ENCODE peak calls at places on chromosomes 1 and 21, in five cellular contexts. C is mesothelial cell of epicardium, Q is AG09309, O is AG09319, I is cardiac muscle cell. R is an unnamed sample.

GRCh38 chr1:177413982-177414654 is 243.4 kb downstream of the BRINP2 start:
- DNase-seq in C (no peak), Q (no peak), O (no peak), I (no peak), R (no peak)

GRCh38 chr1:38114231-38114630 is 67.6 kb upstream of the POU3F1 start:
- DNase-seq in C (no peak), Q (peak), O (no peak), I (peak), R (no peak)

GRCh38 chr1:114828251-114828650 is 26.4 kb upstream of the SYCP1 start:
- DNase-seq in C (no peak), Q (no peak), O (no peak), I (no peak), R (no peak)

GRCh38 chr1:36920371-36920770 is 113.9 kb downstream of the GRIK3 start:
- DNase-seq in C (no peak), Q (no peak), O (no peak), I (no peak), R (no peak)

GRCh38 chr1:24139159-24139489 is 3.8 kb downstream of the IL22RA1 start:
- DNase-seq in C (no peak), Q (no peak), O (no peak), I (no peak), R (no peak)

GRCh38 chr1:69858534-69858933 is 290.8 kb downstream of the LRRC7 start:
- DNase-seq in C (no peak), Q (no peak), O (no peak), I (peak), R (no peak)

GRCh38 chr1:3133671-3134070 is 64.7 kb downstream of the PRDM16 start:
- DNase-seq in C (no peak), Q (no peak), O (no peak), I (no peak), R (no peak)

GRCh38 chr1:23632479-23633160 is 59.0 kb upstream of the RPL11 start:
- DNase-seq in C (no peak), Q (no peak), O (no peak), I (no peak), R (no peak)

GRCh38 chr1:232978091-232978634 is 27.8 kb downstream of the NTPCR start:
- DNase-seq in C (no peak), Q (no peak), O (peak), I (peak), R (no peak)

GRCh38 chr1:152486400-152487006 is 24.1 kb upstream of the LCE5A start:
- DNase-seq in C (no peak), Q (no peak), O (no peak), I (no peak), R (no peak)

GRCh38 chr1:77652179-77652745 is 30.2 kb downstream of the ZZZ3 start:
- DNase-seq in C (no peak), Q (no peak), O (no peak), I (peak), R (no peak)

GRCh38 chr1:240190881-240191385 is 99.2 kb downstream of the FMN2 start:
- DNase-seq in C (no peak), Q (peak), O (peak), I (peak), R (no peak)

GRCh38 chr21:41507521-41508414 is at the start of gene TMPRSS2:
- DNase-seq in C (no peak), Q (no peak), O (no peak), I (no peak), R (no peak)

GRCh38 chr1:200660719-200661118 is 9.0 kb downstream of the DDX59 start:
- DNase-seq in C (no peak), Q (no peak), O (no peak), I (peak), R (no peak)

GRCh38 chr1:19644422-19644760 is 280 bp downstream of the NBL1 start:
- DNase-seq in C (no peak), Q (no peak), O (no peak), I (no peak), R (no peak)

GRCh38 chr1:203031467-203031866 is 5.2 kb downstream of the PPFIA4 start:
- DNase-seq in C (no peak), Q (no peak), O (no peak), I (no peak), R (no peak)

GRCh38 chr1:108049083-108049819 is 84.3 kb upstream of the VAV3 start:
- DNase-seq in C (no peak), Q (peak), O (no peak), I (peak), R (no peak)

GRCh38 chr21:45012661-45013270 is 61.6 kb upstream of the ADARB1 start:
- DNase-seq in C (no peak), Q (no peak), O (no peak), I (no peak), R (no peak)

GRCh38 chr1:228109073-228109961 is at the start of gene MRPL55:
- DNase-seq in C (peak), Q (peak), O (peak), I (peak), R (peak)

GRCh38 chr1:228107636-228108035 is 1.5 kb downstream of the MRPL55 start:
- DNase-seq in C (no peak), Q (no peak), O (no peak), I (no peak), R (no peak)

GRCh38 chr1:228106800-228107054 is 2.4 kb downstream of the MRPL55 start:
- DNase-seq in C (no peak), Q (no peak), O (no peak), I (no peak), R (no peak)

GRCh38 chr1:228108742-228109072 is 392 bp downstream of the MRPL55 start:
- DNase-seq in C (no peak), Q (no peak), O (no peak), I (no peak), R (no peak)

DNA sequence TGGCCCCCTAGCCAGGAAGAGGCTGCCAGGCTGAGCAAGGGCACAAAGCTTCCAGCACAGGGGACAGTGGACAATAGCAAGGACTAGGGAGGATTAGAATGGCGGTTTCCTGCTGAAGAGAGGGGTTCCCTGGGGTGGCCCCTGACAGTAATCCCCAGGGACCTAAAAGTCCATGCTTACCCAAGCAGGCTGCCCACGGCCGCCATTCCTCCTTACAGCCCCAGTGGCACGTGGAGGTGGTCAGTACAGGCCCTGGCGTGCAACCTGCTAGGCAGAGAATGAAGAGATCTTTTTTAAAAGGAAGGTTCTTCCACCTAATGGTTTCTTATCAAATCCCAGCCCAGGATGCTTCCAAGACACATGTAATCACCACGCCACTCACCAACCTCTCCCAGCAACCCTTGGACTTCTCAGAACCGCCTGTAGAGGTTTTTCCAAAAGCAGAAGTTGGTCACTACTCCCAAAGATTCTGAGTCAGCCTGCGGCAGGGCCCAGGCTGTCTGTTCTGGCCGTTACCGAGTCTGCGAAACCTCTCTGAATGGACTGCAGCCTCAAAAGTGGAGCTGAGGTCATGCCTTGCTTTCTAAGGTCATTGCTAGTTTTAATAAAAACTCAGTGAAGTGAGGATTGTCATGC is 926 bp downstream of the MRPL55 start:
- DNase-seq in C (no peak), Q (no peak), O (no peak), I (no peak), R (no peak)
- TF ChIP-seq CTCF in C (no peak), Q (no peak), O (no peak), I (no peak), R (no peak)

GRCh38 chr1:8903410-8903809 is 24.9 kb upstream of the ENO1 start:
- DNase-seq in C (no peak), Q (no peak), O (no peak), I (no peak), R (no peak)

GRCh38 chr1:8899046-8899445 is 20.6 kb upstream of the ENO1 start:
- DNase-seq in C (no peak), Q (no peak), O (no peak), I (no peak), R (no peak)

GRCh38 chr1:8905582-8906191 is 27.2 kb upstream of the ENO1 start:
- DNase-seq in C (no peak), Q (no peak), O (no peak), I (peak), R (no peak)

GRCh38 chr1:8903908-8904650 is 25.6 kb upstream of the ENO1 start:
- DNase-seq in C (peak), Q (peak), O (peak), I (peak), R (no peak)

GRCh38 chr1:8902765-8903164 is 24.3 kb upstream of the ENO1 start:
- DNase-seq in C (no peak), Q (peak), O (no peak), I (peak), R (no peak)
- TF ChIP-seq CTCF in C (no peak), Q (peak), O (peak), I (peak), R (no peak)

GRCh38 chr1:160548960-160549664 is 26.1 kb upstream of the SLAMF6 start:
- DNase-seq in C (no peak), Q (no peak), O (no peak), I (no peak), R (no peak)

GRCh38 chr1:160549665-160550006 is 26.6 kb upstream of the SLAMF6 start:
- DNase-seq in C (no peak), Q (no peak), O (no peak), I (no peak), R (no peak)

GRCh38 chr1:160548183-160548582 is 25.1 kb upstream of the SLAMF6 start:
- DNase-seq in C (no peak), Q (no peak), O (no peak), I (no peak), R (no peak)

GRCh38 chr1:160552425-160552824 is 26.9 kb downstream of the CD84 start:
- DNase-seq in C (no peak), Q (no peak), O (no peak), I (no peak), R (no peak)

GRCh38 chr1:160550572-160551034 is 27.5 kb upstream of the SLAMF6 start:
- DNase-seq in C (no peak), Q (no peak), O (no peak), I (no peak), R (no peak)
- TF ChIP-seq CTCF in C (no peak), Q (no peak), O (no peak), I (no peak), R (no peak)

DNA sequence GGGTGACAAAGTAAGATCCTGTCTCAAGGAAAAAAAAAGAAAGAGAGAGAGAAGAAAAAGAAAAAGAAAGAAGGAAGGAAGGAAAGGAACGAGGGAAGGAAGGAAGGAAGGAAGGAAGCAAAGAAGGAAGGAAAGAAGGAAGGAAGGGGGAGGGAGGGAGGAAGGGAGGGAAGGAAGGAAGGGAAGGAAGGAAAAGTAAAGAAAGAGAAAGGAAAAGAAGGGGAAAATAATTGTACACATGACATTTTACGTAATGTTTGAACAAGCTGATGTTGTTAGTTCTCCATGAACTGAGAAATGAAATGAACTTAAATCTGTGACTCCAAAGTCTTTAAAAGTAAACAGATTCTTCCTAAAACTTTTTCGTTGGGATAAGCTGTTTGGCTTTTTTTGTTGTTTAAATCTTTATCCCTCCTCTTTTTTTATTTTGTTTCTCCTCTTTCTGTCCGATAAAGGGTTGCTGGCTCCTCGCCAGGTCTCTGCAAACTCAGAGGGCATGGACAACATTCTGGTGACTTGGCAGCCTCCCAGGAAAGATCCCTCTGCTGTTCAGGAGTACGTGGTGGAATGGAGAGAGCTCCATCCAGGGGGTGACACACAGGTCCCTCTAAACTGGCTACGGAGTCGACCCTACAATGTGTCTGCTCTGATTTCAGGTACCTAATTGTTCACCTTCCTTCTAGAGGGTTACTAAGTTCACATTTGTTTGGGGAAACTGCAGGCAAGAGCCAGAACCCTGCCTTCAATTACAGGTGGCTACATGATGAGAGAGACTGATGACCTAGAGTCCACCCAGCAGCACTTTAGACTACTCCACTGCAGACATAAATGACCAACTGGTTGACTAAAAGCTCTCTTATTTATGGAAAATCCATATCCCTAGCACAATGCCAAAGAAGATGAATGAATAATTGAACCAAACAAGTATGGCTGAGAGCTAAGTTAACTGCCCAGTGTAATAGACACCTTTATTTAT is 60.0 kb downstream of the IL12RB2 start:
- DNase-seq in C (peak), Q (no peak), O (no peak), I (peak), R (no peak)
- TF ChIP-seq CTCF in C (no peak), Q (no peak), O (no peak), I (peak), R (no peak)

GRCh38 chr1:18365099-18365705 is 115.5 kb upstream of the KLHDC7A start:
- DNase-seq in C (no peak), Q (no peak), O (no peak), I (no peak), R (no peak)
- TF ChIP-seq CTCF in C (no peak), Q (no peak), O (no peak), I (no peak), R (no peak)

GRCh38 chr1:91166106-91166712 is 144.4 kb upstream of the ZNF644 start:
- DNase-seq in C (no peak), Q (peak), O (peak), I (peak), R (no peak)
- TF ChIP-seq CTCF in C (peak), Q (peak), O (peak), I (peak), R (peak)

GRCh38 chr1:11289064-11289463 is 16.1 kb downstream of the UBIAD1 start:
- DNase-seq in C (no peak), Q (no peak), O (no peak), I (no peak), R (no peak)

GRCh38 chr1:11284784-11285183 is 11.8 kb downstream of the UBIAD1 start:
- DNase-seq in C (no peak), Q (no peak), O (no peak), I (no peak), R (no peak)

GRCh38 chr1:11286735-11287410 is 13.9 kb downstream of the UBIAD1 start:
- DNase-seq in C (no peak), Q (no peak), O (no peak), I (peak), R (no peak)

GRCh38 chr1:11283148-11283547 is 10.2 kb downstream of the UBIAD1 start:
- DNase-seq in C (no peak), Q (no peak), O (no peak), I (no peak), R (no peak)

GRCh38 chr1:11285883-11286734 is 13.1 kb downstream of the UBIAD1 start:
- DNase-seq in C (no peak), Q (no peak), O (no peak), I (peak), R (no peak)
- TF ChIP-seq CTCF in C (peak), Q (peak), O (peak), I (peak), R (no peak)

DNA sequence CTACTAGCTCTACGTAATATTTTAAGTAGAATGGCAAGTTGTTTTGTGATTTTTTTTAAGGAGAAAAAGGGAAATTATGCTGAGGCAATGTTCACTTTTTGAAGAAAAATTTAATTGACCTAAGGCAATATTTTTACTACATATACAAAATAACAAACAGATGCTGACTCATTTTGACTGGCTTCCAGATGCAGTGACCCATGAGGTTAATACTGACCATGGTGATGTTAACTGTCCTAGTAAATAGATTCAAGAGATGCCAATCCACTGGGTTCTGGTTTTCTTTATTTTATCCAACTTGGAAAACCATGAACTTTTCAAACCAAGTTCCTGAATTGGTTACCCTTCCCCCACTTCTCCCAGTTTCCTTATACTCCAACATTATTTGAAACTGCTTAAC is 155.0 kb downstream of the CRB1 start:
- DNase-seq in C (no peak), Q (peak), O (no peak), I (peak), R (no peak)
- TF ChIP-seq CTCF in C (no peak), Q (no peak), O (no peak), I (no peak), R (no peak)

R was measured in natural killer cell.